ENCODE peak calls at places on chromosome 22, in four cellular contexts. Z, V, C and K are unnamed samples.

GRCh38 chr22:27800250-27801131 is 1.1 kb downstream of the MN1 start:
- DNase-seq in V (no peak), Z (no peak), C (no peak), K (peak; percentile 49)

GRCh38 chr22:50118557-50119168 is 28.9 kb downstream of the MOV10L1 start:
- DNase-seq in C (peak; percentile 10), V (no peak), Z (peak; percentile 87), K (no peak)

GRCh38 chr22:49487950-49488349 is 339.7 kb downstream of the BRD1 start:
- DNase-seq in V (no peak), C (no peak), Z (no peak), K (peak; percentile 71)

GRCh38 chr22:27554106-27554814 is 247.3 kb downstream of the MN1 start:
- DNase-seq in C (no peak), V (no peak), Z (no peak), K (no peak)

GRCh38 chr22:24965822-24966626 is 13.5 kb downstream of the KIAA1671 start:
- DNase-seq in C (peak; percentile 67), Z (no peak), V (no peak), K (no peak)

GRCh38 chr22:31730344-31730711 is 19.6 kb downstream of the PRR14L start:
- DNase-seq in C (no peak), V (no peak), Z (peak; percentile 22), K (no peak)

GRCh38 chr22:37235897-37236607 is 8.0 kb downstream of the RAC2 start:
- DNase-seq in V (no peak), C (no peak), Z (no peak), K (no peak)

GRCh38 chr22:25030636-25031035 is 78.1 kb downstream of the KIAA1671 start:
- DNase-seq in Z (no peak), C (no peak), V (no peak), K (no peak)

GRCh38 chr22:37552560-37553163 is 7.6 kb upstream of the CDC42EP1 start:
- DNase-seq in V (no peak), C (no peak), Z (peak; percentile 88), K (peak; percentile 67)

GRCh38 chr22:40294696-40295095 is 51.6 kb upstream of the ADSL start:
- DNase-seq in C (no peak), Z (no peak), V (no peak), K (no peak)

GRCh38 chr22:27195104-27195503 is 537.7 kb downstream of the MIAT start:
- DNase-seq in V (no peak), Z (no peak), C (no peak), K (no peak)

GRCh38 chr22:37824674-37825641 is 1.8 kb downstream of the GALR3 start:
- DNase-seq in V (no peak), Z (no peak), C (no peak), K (peak; percentile 63)

GRCh38 chr22:23913306-23913660 is 19.1 kb downstream of the MIF start:
- DNase-seq in V (no peak), C (no peak), Z (no peak), K (no peak)

GRCh38 chr22:23580586-23581251 is 629 bp upstream of the IGLL1 start:
- DNase-seq in C (no peak), V (no peak), Z (no peak), K (no peak)

GRCh38 chr22:40510965-40511364 is 125.6 kb downstream of the MRTFA start:
- DNase-seq in V (no peak), C (no peak), Z (no peak), K (no peak)

GRCh38 chr22:42787357-42787736 is 66.7 kb upstream of the A4GALT start:
- DNase-seq in V (no peak), C (no peak), Z (no peak), K (no peak)

GRCh38 chr22:38310518-38311330 is 6.5 kb downstream of the CSNK1E start:
- DNase-seq in V (no peak), Z (no peak), C (no peak), K (no peak)

GRCh38 chr22:34808618-34809017 is 257.3 kb upstream of the ISX start:
- DNase-seq in C (no peak), Z (no peak), V (no peak), K (no peak)

GRCh38 chr22:34814260-34814659 is 251.7 kb upstream of the ISX start:
- DNase-seq in Z (no peak), C (peak; percentile 10), V (no peak), K (no peak)

DNA sequence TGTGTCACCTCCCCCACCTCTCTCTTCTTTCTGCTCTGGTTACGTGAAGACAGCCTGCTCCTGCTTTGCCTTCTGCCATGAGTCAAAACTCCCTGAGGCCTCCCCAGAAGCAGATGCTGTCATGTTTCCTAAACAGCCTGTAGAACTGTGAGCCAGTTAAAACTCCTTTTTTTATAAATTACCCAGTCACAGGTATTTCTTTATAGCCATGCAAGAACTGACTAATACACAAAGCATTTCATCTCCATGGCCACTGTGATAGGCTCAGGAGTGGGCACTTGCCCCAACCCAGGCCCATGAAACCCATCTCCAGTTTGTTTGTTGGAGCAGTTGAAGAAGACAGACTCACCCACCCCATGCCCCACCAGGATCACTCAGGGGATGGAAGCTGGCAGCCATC is 253.3 kb upstream of the ISX start:
- DNase-seq in Z (no peak), V (no peak), C (no peak), K (no peak)
- TF ChIP-seq ESRRA in Z (no peak), V (no peak), C (no peak), K (no peak)

DNA sequence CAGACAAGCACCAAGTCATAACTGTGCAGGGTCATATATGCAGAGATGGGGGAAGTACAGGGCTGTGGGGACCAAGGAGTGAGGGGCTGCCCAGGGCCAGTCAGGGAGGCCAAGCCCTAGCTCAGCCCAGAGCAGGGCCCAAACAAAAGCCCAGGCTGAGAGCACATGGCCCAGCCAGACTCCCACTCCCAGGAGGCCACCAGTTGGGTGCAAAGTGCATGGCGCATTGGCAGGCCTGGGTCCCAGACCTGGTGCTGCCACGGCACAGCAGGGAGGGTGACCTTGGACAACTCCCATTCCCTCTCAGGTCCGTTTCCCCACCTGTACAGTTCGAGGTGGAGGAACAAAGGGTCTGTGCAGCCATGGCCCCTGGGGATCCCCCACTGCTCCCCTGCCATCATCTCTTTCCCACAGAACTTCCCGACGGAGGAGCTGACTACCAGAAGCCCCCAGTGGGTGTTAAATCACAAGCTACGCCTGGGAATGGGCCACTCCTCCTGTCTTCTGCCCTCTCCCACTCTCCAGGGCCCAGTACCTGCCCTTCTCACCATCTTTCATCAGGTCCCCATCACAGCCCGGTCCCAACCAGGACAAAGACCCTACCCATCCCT is 608 bp downstream of the NIPSNAP1 start:
- DNase-seq in Z (no peak), C (peak; percentile 92), V (no peak), K (peak; percentile 21)
- TF ChIP-seq ATF3 in Z (no peak), C (peak; percentile 40), V (no peak), K (no peak)

GRCh38 chr22:36220457-36220921 is 18.8 kb downstream of the APOL2 start:
- DNase-seq in C (no peak), Z (no peak), V (no peak), K (no peak)

GRCh38 chr22:36223504-36223903 is 15.8 kb downstream of the APOL2 start:
- DNase-seq in Z (no peak), V (no peak), C (no peak), K (no peak)

GRCh38 chr22:36222887-36223450 is 16.4 kb downstream of the APOL2 start:
- DNase-seq in C (no peak), Z (no peak), V (no peak), K (no peak)

GRCh38 chr22:36224245-36224644 is 15.1 kb downstream of the APOL2 start:
- DNase-seq in V (no peak), Z (no peak), C (no peak), K (no peak)

GRCh38 chr22:36221799-36222751 is 17.3 kb downstream of the APOL2 start:
- DNase-seq in Z (peak; percentile 29), C (peak; percentile 37), V (no peak), K (peak; percentile 74)
- TF ChIP-seq CREB1 in Z (no peak), C (no peak), V (no peak), K (no peak)

GRCh38 chr22:45919504-45920286 is 57.3 kb downstream of the WNT7B start:
- DNase-seq in C (no peak), Z (no peak), V (no peak), K (no peak)
- TF ChIP-seq ESRRA in C (no peak), Z (no peak), V (no peak), K (no peak)